ENCODE peak calls at places on chromosome 2, in four cellular contexts. B, W, A and X are unnamed samples.

GRCh38 chr2:112724611-112725525 is 4.0 kb downstream of the NT5DC4 start:
- DNase-seq in B (peak; percentile 34), W (no peak), A (no peak), X (peak; percentile 47)

GRCh38 chr2:143730155-143730949 is 601.1 kb downstream of the ARHGAP15 start:
- DNase-seq in B (peak; percentile 67), W (no peak), A (no peak), X (no peak)

GRCh38 chr2:217099561-217099960 is 239.7 kb upstream of the TNP1 start:
- DNase-seq in B (peak; percentile 35), W (peak; percentile 70), A (no peak), X (no peak)

GRCh38 chr2:239268082-239268481 is 132.7 kb downstream of the HDAC4 start:
- DNase-seq in B (peak; percentile 22), W (no peak), A (no peak), X (no peak)

GRCh38 chr2:23419171-23420090 is 34.5 kb downstream of the KLHL29 start:
- DNase-seq in B (peak; percentile 86), W (no peak), A (no peak), X (no peak)

GRCh38 chr2:235066895-235067294 is 115.1 kb downstream of the SH3BP4 start:
- DNase-seq in B (no peak), W (no peak), A (no peak), X (peak; percentile 90)

GRCh38 chr2:78676921-78677696 is 348.4 kb upstream of the REG3G start:
- DNase-seq in B (no peak), W (no peak), A (no peak), X (no peak)

GRCh38 chr2:99467390-99467789 is 22.4 kb downstream of the REV1 start:
- DNase-seq in B (no peak), W (no peak), A (no peak), X (no peak)

GRCh38 chr2:30721241-30721640 is 86.0 kb downstream of the CAPN13 start:
- DNase-seq in B (no peak), W (no peak), A (no peak), X (no peak)

GRCh38 chr2:157447751-157448150 is 3.9 kb upstream of the CYTIP start:
- DNase-seq in B (no peak), W (no peak), A (no peak), X (no peak)

GRCh38 chr2:238938460-238939055 is 90.7 kb downstream of the TWIST2 start:
- DNase-seq in B (peak; percentile 99), W (peak; percentile 98), A (no peak), X (no peak)

GRCh38 chr2:70948350-70949003 is 12.8 kb downstream of the ATP6V1B1 start:
- DNase-seq in B (peak; percentile 86), W (peak; percentile 70), A (no peak), X (peak; percentile 87)

GRCh38 chr2:150601280-150602038 is 114.0 kb upstream of the RND3 start:
- DNase-seq in B (peak; percentile 37), W (peak; percentile 67), A (peak; percentile 52), X (no peak)

GRCh38 chr2:171553858-171554257 is 31.6 kb downstream of the CYBRD1 start:
- DNase-seq in B (no peak), W (peak; percentile 13), A (peak; percentile 75), X (no peak)

GRCh38 chr2:121288454-121289231 is 3.6 kb upstream of the TFCP2L1 start:
- DNase-seq in B (no peak), W (no peak), A (no peak), X (no peak)

GRCh38 chr2:186273953-186274352 is 212.1 kb upstream of the ZC3H15 start:
- DNase-seq in B (no peak), W (no peak), A (no peak), X (no peak)

GRCh38 chr2:128404709-128405466 is 86.2 kb upstream of the HS6ST1 start:
- DNase-seq in B (no peak), W (no peak), A (no peak), X (no peak)

GRCh38 chr2:172234716-172235661 is 132.3 kb upstream of the DLX2 start:
- DNase-seq in B (peak; percentile 39), W (no peak), A (no peak), X (peak; percentile 75)

GRCh38 chr2:157777425-157777824 is 98.7 kb downstream of the ACVR1 start:
- DNase-seq in B (peak; percentile 70), W (peak; percentile 82), A (no peak), X (peak; percentile 38)

GRCh38 chr2:196166876-196167275 is 4.5 kb downstream of the STK17B start:
- DNase-seq in B (peak; percentile 48), W (peak; percentile 93), A (no peak), X (no peak)

GRCh38 chr2:231601356-231602229 is 8.9 kb downstream of the TEX44 start:
- DNase-seq in B (peak; percentile 88), W (peak; percentile 79), A (peak; percentile 67), X (peak; percentile 84)

GRCh38 chr2:239193426-239193825 is 207.4 kb downstream of the HDAC4 start:
- DNase-seq in B (no peak), W (no peak), A (no peak), X (no peak)

GRCh38 chr2:136381722-136382633 is 264.0 kb upstream of the CXCR4 start:
- DNase-seq in B (no peak), W (no peak), A (no peak), X (no peak)

GRCh38 chr2:219709261-219709867 is 81.9 kb downstream of the SLC4A3 start:
- DNase-seq in B (no peak), W (no peak), A (no peak), X (no peak)

GRCh38 chr2:59590802-59591201 is 962.7 kb downstream of the BCL11A start:
- DNase-seq in B (no peak), W (no peak), A (no peak), X (no peak)

GRCh38 chr2:145736901-145737300 is 1217.0 kb upstream of the ZEB2 start:
- DNase-seq in B (no peak), W (no peak), A (no peak), X (no peak)

GRCh38 chr2:206981739-206982336 is 42.5 kb downstream of the CPO start:
- DNase-seq in B (peak; percentile 87), W (peak; percentile 82), A (no peak), X (peak; percentile 75)
- H2AFZ ChIP-seq in B (peak overlapping the region; percentile 60), W (no peak overlapping the region), A (no peak overlapping the region), X (no peak overlapping the region)

DNA sequence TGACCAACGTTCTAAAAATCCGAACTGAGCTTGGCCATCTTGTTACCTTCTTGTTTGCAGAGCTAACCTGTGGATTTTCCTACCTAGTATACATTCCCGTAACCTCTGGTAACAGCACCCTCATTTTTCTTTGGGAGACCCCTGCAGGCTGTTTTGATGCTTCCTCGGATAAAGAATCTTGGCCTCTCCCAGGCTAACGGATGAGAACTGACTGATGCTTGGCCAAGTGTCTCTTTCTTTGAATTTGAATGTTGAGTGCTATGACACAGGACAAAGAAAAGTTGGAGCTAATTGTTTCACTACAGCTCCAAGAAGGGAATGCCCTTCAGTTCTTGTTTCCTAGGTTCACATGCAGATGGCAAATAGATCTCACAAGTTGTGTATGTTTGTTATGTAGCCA is 19.3 kb upstream of the CAVIN2 start:
- DNase-seq in B (no peak), W (no peak), A (no peak), X (no peak)
- H2AFZ ChIP-seq in B (peak overlapping the region; percentile 74), W (no peak overlapping the region), A (peak overlapping the region; percentile 58), X (no peak overlapping the region)

DNA sequence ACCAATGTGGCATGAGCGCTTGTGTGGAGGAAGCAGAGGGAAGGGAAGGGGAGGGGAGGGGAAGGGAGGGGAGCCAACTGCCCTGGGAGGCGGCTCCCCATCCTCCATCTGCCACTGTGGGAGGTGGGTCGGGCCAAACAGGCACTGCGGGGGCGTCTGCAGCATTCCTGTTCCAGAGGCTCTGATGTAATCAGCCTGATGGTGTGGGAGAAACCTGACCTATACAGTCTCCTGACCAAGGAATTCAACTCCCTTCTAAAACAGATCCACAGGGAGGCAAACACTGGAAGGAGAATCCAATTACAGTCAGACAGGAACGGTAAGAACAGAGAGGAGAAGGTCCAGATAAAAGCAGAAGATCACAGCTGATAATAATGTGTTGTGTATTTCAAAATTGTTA is 88.8 kb downstream of the CD8B2 start:
- DNase-seq in B (peak; percentile 67), W (peak; percentile 44), A (no peak), X (peak; percentile 73)
- H2AFZ ChIP-seq in B (peak overlapping the region; percentile 35), W (no peak overlapping the region), A (no peak overlapping the region), X (peak overlapping the region; percentile 64)

DNA sequence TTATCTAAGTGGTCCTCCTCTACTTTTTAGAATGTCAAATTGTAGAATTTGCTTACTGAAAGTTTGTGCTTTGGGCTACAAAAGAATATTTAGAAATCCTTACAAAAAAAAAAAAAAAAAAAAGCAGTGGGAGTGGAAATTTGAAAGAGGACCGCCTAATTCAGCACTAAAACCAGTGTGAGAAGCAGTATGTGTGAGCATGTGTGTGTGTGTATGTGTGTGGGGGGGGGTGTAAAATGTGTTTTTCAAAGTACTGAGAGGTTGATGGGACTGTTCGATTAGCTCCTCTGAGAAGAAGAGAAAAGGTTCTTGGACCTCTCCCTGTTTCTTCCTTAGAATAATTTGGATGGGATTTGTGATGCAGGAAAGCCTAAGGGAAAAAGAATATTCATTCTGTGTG is at the start of gene VIT:
- DNase-seq in B (peak; percentile 40), W (peak; percentile 42), A (no peak), X (no peak)
- H2AFZ ChIP-seq in B (peak within 1 kb of the TSS; percentile 57), W (peak within 1 kb of the TSS; percentile 45), A (peak within 1 kb of the TSS; percentile 53), X (peak within 1 kb of the TSS; percentile 2)

GRCh38 chr2:43133708-43134570 is 92.5 kb downstream of the ZFP36L2 start:
- DNase-seq in B (no peak), W (no peak), A (peak; percentile 26), X (no peak)
- H2AFZ ChIP-seq in B (no peak overlapping the region), W (no peak overlapping the region), A (no peak overlapping the region), X (no peak overlapping the region)

DNA sequence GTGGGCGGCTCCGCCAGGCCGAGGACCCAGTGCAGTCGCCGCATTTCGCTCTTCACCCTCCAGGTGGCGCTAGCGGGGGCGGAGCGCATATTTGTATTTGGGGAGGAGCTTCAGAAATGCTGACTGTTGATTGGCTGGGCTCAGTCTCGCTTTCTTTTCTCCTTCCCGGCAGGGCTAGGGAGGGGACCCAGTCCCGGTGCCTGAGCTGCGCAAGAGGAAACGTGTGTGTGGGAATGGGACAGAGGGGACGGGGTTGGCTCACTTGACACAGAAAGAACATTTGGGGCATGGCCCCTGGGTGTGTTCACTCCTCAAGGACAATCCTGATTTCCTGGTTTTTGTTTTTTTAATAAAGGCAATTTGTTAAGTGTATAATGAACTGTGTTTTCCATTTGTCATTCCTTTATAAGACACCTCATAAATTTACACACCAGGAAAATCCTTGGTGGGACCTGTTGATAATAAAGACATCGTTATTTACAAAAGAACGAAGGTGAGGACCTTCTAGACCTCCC is 20.4 kb upstream of the DNMT3A start:
- DNase-seq in B (peak; percentile 88), W (peak; percentile 94), A (peak; percentile 77), X (peak; percentile 93)
- H2AFZ ChIP-seq in B (peak overlapping the region; percentile 91), W (peak overlapping the region; percentile 69), A (peak overlapping the region; percentile 75), X (peak overlapping the region; percentile 21)

GRCh38 chr2:75334076-75334475 is 134.8 kb upstream of the TACR1 start:
- DNase-seq in B (no peak), W (no peak), A (no peak), X (no peak)
- H2AFZ ChIP-seq in B (no peak overlapping the region), W (no peak overlapping the region), A (no peak overlapping the region), X (no peak overlapping the region)

DNA sequence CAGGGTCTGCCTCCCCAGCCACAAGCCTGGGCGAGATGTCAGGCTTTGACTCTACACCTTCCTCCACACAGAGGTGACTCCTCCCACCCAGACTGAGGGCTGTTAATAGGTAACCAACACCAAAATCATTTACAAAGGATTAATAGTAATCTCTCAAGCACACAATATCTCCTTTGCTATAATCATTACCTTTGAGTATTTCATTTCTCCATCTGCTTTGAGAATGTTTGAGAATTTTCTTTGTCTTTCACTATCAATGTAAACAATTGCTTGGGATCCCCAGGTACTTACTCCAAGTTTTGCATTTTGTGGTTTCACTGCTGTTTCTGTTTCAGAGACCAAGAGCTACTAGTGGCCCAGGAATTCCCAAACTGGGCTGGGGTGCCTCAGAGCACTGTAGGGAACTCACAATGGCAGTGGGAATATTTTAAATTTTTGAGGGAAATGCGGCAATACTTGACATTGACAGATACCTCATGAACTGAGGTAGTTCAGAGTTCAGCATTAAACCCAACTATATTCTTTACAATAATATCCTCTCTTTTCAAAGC is 166.4 kb upstream of the MGAT5 start:
- DNase-seq in B (no peak), W (no peak), A (no peak), X (no peak)
- H2AFZ ChIP-seq in B (no peak overlapping the region), W (no peak overlapping the region), A (no peak overlapping the region), X (no peak overlapping the region)